ENCODE peak calls at places on chromosomes 7 and 10, in five cellular contexts. One of them, this sample, is unnamed.

GRCh38 chr10:5434017-5434753 is 21.8 kb downstream of the NET1 start:
- DNase-seq in SK-MEL-5: peak
- DNase-seq in fibroblast of the aortic adventitia: peak
- DNase-seq in heart right ventricle: no peak
- DNase-seq in stimulated activated CD4-positive, alpha-beta T cell treated with anti-CD3 and anti-CD28 coated beads, Interleukin-2, amount 100 ng/mL, for 48 hours: no peak
- DNase-seq in this sample: no peak

GRCh38 chr10:102117391-102118159 is 2.6 kb downstream of the LDB1 start:
- DNase-seq in heart right ventricle: peak
- DNase-seq in SK-MEL-5: peak
- DNase-seq in fibroblast of the aortic adventitia: peak
- DNase-seq in stimulated activated CD4-positive, alpha-beta T cell treated with anti-CD3 and anti-CD28 coated beads, Interleukin-2, amount 100 ng/mL, for 48 hours: peak
- DNase-seq in this sample: no peak

GRCh38 chr10:11397980-11398580 is 213.4 kb downstream of the USP6NL start:
- DNase-seq in stimulated activated CD4-positive, alpha-beta T cell treated with anti-CD3 and anti-CD28 coated beads, Interleukin-2, amount 100 ng/mL, for 48 hours: no peak
- DNase-seq in heart right ventricle: peak
- DNase-seq in SK-MEL-5: no peak
- DNase-seq in fibroblast of the aortic adventitia: peak
- DNase-seq in this sample: no peak

GRCh38 chr7:90222811-90223725 is 11.5 kb downstream of the STEAP2 start:
- DNase-seq in fibroblast of the aortic adventitia: peak
- DNase-seq in stimulated activated CD4-positive, alpha-beta T cell treated with anti-CD3 and anti-CD28 coated beads, Interleukin-2, amount 100 ng/mL, for 48 hours: no peak
- DNase-seq in heart right ventricle: no peak
- DNase-seq in SK-MEL-5: no peak
- DNase-seq in this sample: no peak

GRCh38 chr7:44748042-44748947 is at the start of gene ZMIZ2:
- DNase-seq in stimulated activated CD4-positive, alpha-beta T cell treated with anti-CD3 and anti-CD28 coated beads, Interleukin-2, amount 100 ng/mL, for 48 hours: peak
- DNase-seq in SK-MEL-5: peak
- DNase-seq in heart right ventricle: peak
- DNase-seq in fibroblast of the aortic adventitia: peak
- DNase-seq in this sample: peak

GRCh38 chr7:128322040-128322643 is 21.6 kb downstream of the RBM28 start:
- DNase-seq in heart right ventricle: no peak
- DNase-seq in SK-MEL-5: peak
- DNase-seq in stimulated activated CD4-positive, alpha-beta T cell treated with anti-CD3 and anti-CD28 coated beads, Interleukin-2, amount 100 ng/mL, for 48 hours: no peak
- DNase-seq in fibroblast of the aortic adventitia: peak
- DNase-seq in this sample: peak

GRCh38 chr10:7410800-7411670 is at the start of gene SFMBT2:
- DNase-seq in SK-MEL-5: peak
- DNase-seq in stimulated activated CD4-positive, alpha-beta T cell treated with anti-CD3 and anti-CD28 coated beads, Interleukin-2, amount 100 ng/mL, for 48 hours: peak
- DNase-seq in heart right ventricle: peak
- DNase-seq in fibroblast of the aortic adventitia: peak
- DNase-seq in this sample: no peak

GRCh38 chr10:104521901-104522827 is 118.9 kb upstream of the SORCS3 start:
- DNase-seq in SK-MEL-5: no peak
- DNase-seq in heart right ventricle: peak
- DNase-seq in stimulated activated CD4-positive, alpha-beta T cell treated with anti-CD3 and anti-CD28 coated beads, Interleukin-2, amount 100 ng/mL, for 48 hours: no peak
- DNase-seq in fibroblast of the aortic adventitia: no peak
- DNase-seq in this sample: no peak

GRCh38 chr10:125087191-125087896 is 73.0 kb downstream of the CTBP2 start:
- DNase-seq in SK-MEL-5: no peak
- DNase-seq in fibroblast of the aortic adventitia: no peak
- DNase-seq in heart right ventricle: no peak
- DNase-seq in stimulated activated CD4-positive, alpha-beta T cell treated with anti-CD3 and anti-CD28 coated beads, Interleukin-2, amount 100 ng/mL, for 48 hours: no peak
- DNase-seq in this sample: no peak

GRCh38 chr7:125061-125471 is 67.3 kb upstream of the FAM20C start:
- DNase-seq in SK-MEL-5: no peak
- DNase-seq in heart right ventricle: no peak
- DNase-seq in stimulated activated CD4-positive, alpha-beta T cell treated with anti-CD3 and anti-CD28 coated beads, Interleukin-2, amount 100 ng/mL, for 48 hours: no peak
- DNase-seq in fibroblast of the aortic adventitia: no peak
- DNase-seq in this sample: no peak